ENCODE peak calls at places on chromosomes 7 and 10, in nine cellular contexts. O is AG08395, M is SK-MEL-5, K is substantia nigra, Z is fibroblast of lung, I is NCI-H748 treated with DMSO at 0.1 percent for 48 hours, J is NCI-H226, P is Kasumi-1, S is NCI-H1417. C is an unnamed sample.

GRCh38 chr7:17390392-17390791 is 91.9 kb downstream of the AHR start:
- DNase-seq in P (no peak), O (no peak), K (no peak), M (no peak), Z (no peak), I (no peak), J (no peak), S (no peak), C (no peak)

GRCh38 chr10:53786236-53786635 is 1013.7 kb upstream of the MBL2 start:
- DNase-seq in I (no peak), S (no peak), M (peak), P (no peak), K (no peak), J (no peak), Z (no peak), O (no peak), C (no peak)

GRCh38 chr7:124324262-124324661 is 291.4 kb upstream of the TMEM229A start:
- DNase-seq in P (no peak), O (no peak), M (no peak), K (no peak), J (no peak), S (no peak), I (no peak), Z (no peak), C (no peak)

GRCh38 chr7:75658369-75658768 is 80.4 kb downstream of the HIP1 start:
- DNase-seq in M (no peak), K (no peak), P (no peak), Z (peak), S (no peak), I (no peak), O (no peak), J (no peak), C (no peak)

GRCh38 chr7:121369462-121369861 is 26.6 kb downstream of the FAM3C start:
- DNase-seq in P (no peak), S (no peak), J (peak), I (no peak), K (no peak), O (no peak), Z (peak), M (no peak), C (no peak)

GRCh38 chr10:3757250-3757637 is 27.8 kb downstream of the KLF6 start:
- DNase-seq in I (no peak), M (no peak), O (no peak), Z (no peak), K (no peak), S (no peak), P (no peak), J (no peak), C (no peak)

GRCh38 chr10:112639291-112639690 is 192.3 kb downstream of the VTI1A start:
- DNase-seq in I (no peak), J (no peak), Z (no peak), M (no peak), K (no peak), O (no peak), S (no peak), P (no peak), C (no peak)

GRCh38 chr7:9013940-9014339 is 580.5 kb downstream of the NXPH1 start:
- DNase-seq in S (no peak), I (no peak), K (no peak), M (no peak), P (no peak), J (no peak), O (no peak), Z (no peak), C (no peak)

GRCh38 chr10:103845983-103846382 is 9.4 kb downstream of the SH3PXD2A start:
- DNase-seq in P (peak), M (no peak), I (no peak), S (no peak), Z (no peak), O (no peak), J (no peak), K (no peak), C (no peak)

GRCh38 chr7:47586925-47587324 is 5.0 kb upstream of the TNS3 start:
- DNase-seq in S (peak), P (no peak), J (no peak), Z (no peak), K (peak), O (no peak), M (no peak), I (no peak), C (no peak)

GRCh38 chr10:114631678-114632417 is 26.2 kb downstream of the ABLIM1 start:
- DNase-seq in Z (no peak), P (no peak), S (peak), M (no peak), J (no peak), K (peak), O (no peak), I (peak), C (peak)

GRCh38 chr7:108561047-108561619 is 8.4 kb downstream of the THAP5 start:
- DNase-seq in S (no peak), J (no peak), I (no peak), M (no peak), O (peak), P (no peak), K (no peak), Z (peak), C (peak)

GRCh38 chr10:58994226-58995057 is 182.0 kb upstream of the PHYHIPL start:
- DNase-seq in M (no peak), P (no peak), Z (peak), S (no peak), O (no peak), I (no peak), K (no peak), J (no peak), C (no peak)

GRCh38 chr7:51307811-51308737 is 8.5 kb downstream of the COBL start:
- DNase-seq in O (no peak), I (no peak), P (no peak), S (no peak), J (no peak), K (no peak), M (no peak), Z (no peak), C (no peak)

GRCh38 chr10:38143587-38143986 is 49.5 kb downstream of the ZNF37A start:
- DNase-seq in P (no peak), K (no peak), S (no peak), Z (no peak), O (no peak), I (no peak), M (no peak), J (peak), C (peak)

GRCh38 chr7:131110294-131111080 is 217.2 kb upstream of the MKLN1 start:
- DNase-seq in P (no peak), O (peak), Z (peak), S (peak), J (no peak), K (peak), I (peak), M (peak), C (peak)

GRCh38 chr10:60230892-60231291 is 158.8 kb downstream of the ANK3 start:
- DNase-seq in S (no peak), Z (peak), M (no peak), I (no peak), K (no peak), P (no peak), O (peak), J (no peak), C (peak)

GRCh38 chr7:76428868-76429805 is 4.4 kb downstream of the ZP3 start:
- DNase-seq in J (peak), S (no peak), K (no peak), Z (peak), M (peak), O (peak), I (no peak), P (peak), C (no peak)

GRCh38 chr10:4617626-4618025 is 208.4 kb upstream of the AKR1E2 start:
- DNase-seq in P (no peak), Z (no peak), K (no peak), M (no peak), J (no peak), S (no peak), I (no peak), O (no peak), C (no peak)

GRCh38 chr7:3991771-3992231 is 690.3 kb upstream of the FOXK1 start:
- DNase-seq in J (no peak), Z (no peak), M (no peak), P (no peak), O (no peak), I (no peak), S (no peak), K (no peak), C (no peak)